ENCODE peak calls at places on chromosomes 6 and 20, in four cellular contexts. X is HCEC 1CT, V is NCI-H1694 treated with DMSO at 0.1 percent for 48 hours, F is NCI-H510A treated with DMSO at 0.1 percent for 48 hours. Y is an unnamed sample.

GRCh38 chr6:154319231-154319858 is 37.3 kb downstream of the IPCEF1 start:
- DNase-seq in X (peak), V (no peak), F (no peak), Y (no peak)

GRCh38 chr20:47032969-47033578 is 138.4 kb downstream of the EYA2 start:
- DNase-seq in X (no peak), V (no peak), F (no peak), Y (no peak)

GRCh38 chr6:5378331-5378730 is 117.0 kb downstream of the FARS2 start:
- DNase-seq in X (no peak), V (no peak), F (no peak), Y (no peak)

GRCh38 chr6:53822355-53823115 is 27.7 kb downstream of the LRRC1 start:
- DNase-seq in X (no peak), V (no peak), F (peak), Y (no peak)

GRCh38 chr6:20242397-20242796 is 30.1 kb upstream of the MBOAT1 start:
- DNase-seq in X (no peak), V (no peak), F (no peak), Y (no peak)

GRCh38 chr6:34070315-34071110 is 75.4 kb downstream of the GRM4 start:
- DNase-seq in X (no peak), V (no peak), F (no peak), Y (no peak)

GRCh38 chr6:52410979-52411378 is 9.2 kb upstream of the EFHC1 start:
- DNase-seq in X (peak), V (no peak), F (no peak), Y (no peak)

GRCh38 chr6:170201361-170201760 is 89.5 kb downstream of the DLL1 start:
- DNase-seq in X (no peak), V (no peak), F (no peak), Y (no peak)

GRCh38 chr20:36574278-36575065 is 1.1 kb downstream of the TGIF2 start:
- DNase-seq in X (peak), V (peak), F (peak), Y (peak)

GRCh38 chr6:133132092-133132491 is 109.1 kb upstream of the EYA4 start:
- DNase-seq in X (no peak), V (no peak), F (no peak), Y (peak)

GRCh38 chr6:133408543-133408942 is 167.4 kb downstream of the EYA4 start:
- DNase-seq in X (peak), V (no peak), F (no peak), Y (no peak)

GRCh38 chr6:50655848-50656453 is 57.4 kb upstream of the TFAP2D start:
- DNase-seq in X (no peak), V (no peak), F (peak), Y (no peak)

GRCh38 chr6:31567531-31568370 is 4.3 kb upstream of the LTA start:
- DNase-seq in X (no peak), V (no peak), F (no peak), Y (no peak)

GRCh38 chr20:17873410-17874270 is 95.0 kb downstream of the SNX5 start:
- DNase-seq in X (peak), V (no peak), F (peak), Y (peak)

GRCh38 chr6:39073471-39074355 is 25.1 kb downstream of the GLP1R start:
- DNase-seq in X (no peak), V (no peak), F (no peak), Y (no peak)

GRCh38 chr6:135145509-135145865 is 35.6 kb upstream of the MYB start:
- DNase-seq in X (no peak), V (no peak), F (no peak), Y (no peak)

GRCh38 chr6:44009425-44010321 is 117.6 kb downstream of the MRPL14 start:
- DNase-seq in X (no peak), V (no peak), F (no peak), Y (no peak)

GRCh38 chr6:110523461-110524021 is 47.1 kb upstream of the SLC22A16 start:
- DNase-seq in X (peak), V (no peak), F (no peak), Y (no peak)

GRCh38 chr6:4021862-4022715 is 56.8 kb downstream of the FAM217A start:
- DNase-seq in X (peak), V (no peak), F (no peak), Y (peak)

GRCh38 chr6:95099410-95099809 is 477.9 kb upstream of the MANEA start:
- DNase-seq in X (no peak), V (no peak), F (no peak), Y (no peak)

GRCh38 chr6:14144678-14145113 is 27.1 kb downstream of the CD83 start:
- DNase-seq in X (peak), V (peak), F (peak), Y (peak)

GRCh38 chr20:57470212-57470522 is 54.8 kb downstream of the CTCFL start:
- DNase-seq in X (no peak), V (no peak), F (peak), Y (no peak)

GRCh38 chr6:3061501-3061941 is 6.8 kb upstream of the RIPK1 start:
- DNase-seq in X (peak), V (no peak), F (no peak), Y (no peak)

GRCh38 chr6:45421700-45422540 is 44.2 kb upstream of the SUPT3H start:
- DNase-seq in X (peak), V (no peak), F (peak), Y (peak)

Y was measured in NCI-H524.